ENCODE peak calls at places on chromosomes 7 and 10, in eight cellular contexts. O, E, Q, Y, T, I, B and G are unnamed samples.

GRCh38 chr10:7117806-7118674 is 292.8 kb downstream of the SFMBT2 start:
- DNase-seq in E (no peak), Q (no peak), O (no peak), B (no peak), Y (no peak), T (no peak), I (no peak), G (no peak)

GRCh38 chr10:111767661-111768060 is 415.9 kb downstream of the GPAM start:
- DNase-seq in E (no peak), Q (no peak), T (no peak), Y (no peak), O (no peak), B (no peak), I (no peak), G (no peak)

GRCh38 chr10:69434169-69434568 is 17.1 kb upstream of the TSPAN15 start:
- DNase-seq in O (no peak), Y (no peak), E (no peak), B (no peak), I (no peak), Q (peak; percentile 34), T (no peak), G (no peak)

GRCh38 chr7:107068156-107068555 is 23.7 kb downstream of the PRKAR2B start:
- DNase-seq in Y (no peak), I (no peak), B (no peak), Q (no peak), O (no peak), E (no peak), T (no peak), G (no peak)

GRCh38 chr10:119441151-119441821 is 101.2 kb downstream of the RGS10 start:
- DNase-seq in T (no peak), Y (peak; percentile 54), B (peak; percentile 13), E (no peak), I (no peak), Q (peak; percentile 96), O (no peak), G (no peak)

GRCh38 chr7:100102950-100103840 is 1.8 kb downstream of the AP4M1 start:
- DNase-seq in I (no peak), Q (no peak), Y (no peak), T (no peak), B (no peak), O (no peak), E (no peak), G (no peak)

GRCh38 chr10:22335204-22335956 is 9.9 kb upstream of the SPAG6 start:
- DNase-seq in O (no peak), E (peak; percentile 58), B (peak; percentile 50), T (peak; percentile 52), Y (no peak), Q (peak; percentile 86), I (no peak), G (peak; percentile 68)

GRCh38 chr7:117659453-117660086 is 179.7 kb downstream of the CFTR start:
- DNase-seq in T (no peak), B (no peak), I (no peak), E (no peak), Q (no peak), Y (no peak), O (no peak), G (no peak)

GRCh38 chr10:51233337-51234100 is 159.2 kb downstream of the PRKG1 start:
- DNase-seq in Q (no peak), B (no peak), E (no peak), Y (no peak), O (no peak), I (no peak), T (no peak), G (no peak)

GRCh38 chr7:11970132-11970531 is 138.1 kb upstream of the THSD7A start:
- DNase-seq in Q (no peak), I (no peak), E (no peak), Y (no peak), T (no peak), B (no peak), O (no peak), G (no peak)

GRCh38 chr7:123417580-123417979 is 116.8 kb downstream of the IQUB start:
- DNase-seq in T (no peak), Q (no peak), Y (no peak), B (no peak), I (no peak), E (no peak), O (no peak), G (no peak)

GRCh38 chr10:112230325-112230988 is 46.9 kb upstream of the GPAM start:
- DNase-seq in T (no peak), I (no peak), E (no peak), B (no peak), O (no peak), Q (peak; percentile 57), Y (no peak), G (no peak)

GRCh38 chr7:97342512-97342911 is 225.0 kb downstream of the SDHAF3 start:
- DNase-seq in O (no peak), Q (no peak), Y (no peak), E (no peak), T (no peak), I (no peak), B (no peak), G (no peak)

GRCh38 chr10:132942101-132942739 is at the start of gene CFAP46:
- DNase-seq in Y (peak; percentile 57), T (peak; percentile 65), Q (peak; percentile 50), E (no peak), B (peak; percentile 66), O (no peak), I (no peak), G (peak; percentile 46)

GRCh38 chr7:93923946-93924345 is 2.4 kb downstream of the GNG11 start:
- DNase-seq in I (no peak), O (no peak), Q (peak; percentile 48), T (no peak), E (no peak), B (no peak), Y (no peak), G (no peak)

GRCh38 chr10:88989824-88990527 is 622 bp upstream of the FAS start:
- DNase-seq in B (no peak), E (no peak), T (no peak), Q (peak; percentile 95), Y (no peak), I (no peak), O (no peak), G (no peak)

GRCh38 chr7:34322841-34323240 is 335.2 kb upstream of the NPSR1 start:
- DNase-seq in Y (no peak), E (no peak), I (no peak), O (no peak), B (no peak), Q (peak; percentile 19), T (no peak), G (no peak)

GRCh38 chr7:52634996-52635395 is 400.4 kb upstream of the POM121L12 start:
- DNase-seq in T (no peak), Y (no peak), B (no peak), E (no peak), Q (no peak), O (no peak), I (no peak), G (no peak)

GRCh38 chr7:6589829-6590644 is at the start of gene INTS15:
- DNase-seq in T (peak; percentile 65), B (peak; percentile 84), O (peak; percentile 90), Q (peak; percentile 91), I (no peak), Y (peak; percentile 77), E (peak; percentile 79), G (peak; percentile 74)

GRCh38 chr10:97321032-97321806 is 2.1 kb downstream of the FRAT1 start:
- DNase-seq in B (peak; percentile 54), E (no peak), T (no peak), I (no peak), Q (no peak), Y (peak; percentile 55), O (no peak), G (peak; percentile 50)

GRCh38 chr10:4316166-4316810 is 509.7 kb upstream of the AKR1E2 start:
- DNase-seq in I (peak; percentile 87), B (no peak), O (no peak), T (no peak), E (no peak), Q (peak; percentile 97), Y (peak; percentile 34), G (no peak)

GRCh38 chr10:271722-272121 is 136.5 kb downstream of the ZMYND11 start:
- DNase-seq in Q (no peak), I (no peak), B (no peak), Y (no peak), E (no peak), O (no peak), T (no peak), G (no peak)
- H3K4me1 ChIP-seq in Q (no peaks in the 10 kb centered on the region), I (no peaks in the 10 kb centered on the region), B (no peaks in the 10 kb centered on the region), Y (no peaks in the 10 kb centered on the region), E (no peaks in the 10 kb centered on the region), O (no peaks in the 10 kb centered on the region), T (peaks cover 9% of the 10 kb centered on the region), G (no peaks in the 10 kb centered on the region)

GRCh38 chr10:11214407-11214806 is 196.7 kb downstream of the CELF2 start:
- DNase-seq in Y (no peak), O (no peak), Q (no peak), T (no peak), E (no peak), I (no peak), B (no peak), G (no peak)
- H3K4me1 ChIP-seq in Y (peaks cover 62% of the 10 kb centered on the region), O (no peaks in the 10 kb centered on the region), Q (no peaks in the 10 kb centered on the region), T (no peaks in the 10 kb centered on the region), E (peaks cover 83% of the 10 kb centered on the region), I (no peaks in the 10 kb centered on the region), B (no peaks in the 10 kb centered on the region), G (no peaks in the 10 kb centered on the region)

GRCh38 chr7:131409129-131409766 is 81.6 kb downstream of the MKLN1 start:
- DNase-seq in Q (no peak), T (no peak), O (no peak), B (no peak), E (no peak), Y (no peak), I (no peak), G (no peak)

GRCh38 chr7:131400833-131401593 is 73.3 kb downstream of the MKLN1 start:
- DNase-seq in E (no peak), O (no peak), T (no peak), Y (no peak), I (no peak), B (no peak), Q (peak; percentile 46), G (no peak)

GRCh38 chr7:131404226-131404911 is 76.7 kb downstream of the MKLN1 start:
- DNase-seq in O (no peak), B (no peak), Q (no peak), E (no peak), Y (no peak), T (no peak), I (no peak), G (no peak)

GRCh38 chr7:131403322-131403721 is 75.6 kb downstream of the MKLN1 start:
- DNase-seq in T (no peak), E (no peak), O (no peak), I (no peak), B (no peak), Q (no peak), Y (no peak), G (no peak)
- H3K4me1 ChIP-seq in T (peaks cover 26% of the 10 kb centered on the region), E (no peaks in the 10 kb centered on the region), O (peaks cover 7% of the 10 kb centered on the region), I (peaks cover 5% of the 10 kb centered on the region), B (peaks cover 6% of the 10 kb centered on the region), Q (peaks cover 9% of the 10 kb centered on the region), Y (peaks cover 43% of the 10 kb centered on the region), G (peaks cover 32% of the 10 kb centered on the region)

DNA sequence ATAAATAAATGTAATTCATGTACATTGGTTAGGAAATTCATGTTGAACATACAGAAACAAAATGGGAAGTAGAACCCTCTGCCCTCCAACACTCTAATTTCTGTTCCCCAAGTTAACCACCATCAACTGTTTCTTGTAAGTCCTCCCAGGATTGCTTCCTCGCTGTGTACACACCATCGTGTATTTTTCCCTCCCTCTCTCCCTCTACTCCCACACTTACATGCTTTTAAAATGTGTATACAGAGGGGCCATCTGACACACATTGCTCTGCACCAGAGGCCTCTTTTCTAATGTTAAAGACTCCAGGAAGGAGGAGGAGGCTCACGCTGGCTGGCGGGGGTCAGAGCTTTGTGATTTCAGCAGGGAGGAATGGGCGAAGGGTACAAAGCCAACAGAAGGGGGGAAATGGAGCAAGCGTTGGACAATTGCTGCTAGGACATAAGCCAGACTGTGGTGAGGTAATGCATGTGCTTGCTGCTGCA is 1.9 kb upstream of the EPHA1 start:
- DNase-seq in Y (no peak), E (no peak), B (no peak), Q (peak; percentile 67), I (no peak), T (no peak), O (no peak), G (peak; percentile 33)
- H3K4me1 ChIP-seq in Y (peaks cover 37% of the 10 kb centered on the region), E (peaks cover 47% of the 10 kb centered on the region), B (peaks cover 4% of the 10 kb centered on the region), Q (peaks cover 21% of the 10 kb centered on the region), I (peaks cover 3% of the 10 kb centered on the region), T (peaks cover 10% of the 10 kb centered on the region), O (peaks cover 23% of the 10 kb centered on the region), G (peaks cover 7% of the 10 kb centered on the region)